ENCODE peak calls at places on chromosome 2, in six cellular contexts. L is hepatocyte, E is right lobe of liver, W is cardiac muscle cell, X is IMR-90, Z is heart left ventricle. N is an unnamed sample. For H3K36me3, the result is how much of the 10 kb centered on the place peaks cover.

GRCh38 chr2:12479042-12479601 is 237.6 kb upstream of the TRIB2 start:
- DNase-seq in L (no peak), E (no peak), W (no peak), X (peak), Z (no peak), N (no peak)

GRCh38 chr2:132782166-132782783 is 112.3 kb upstream of the LYPD1 start:
- DNase-seq in L (no peak), E (no peak), W (no peak), X (no peak), Z (no peak), N (no peak)

GRCh38 chr2:161766334-161766733 is 142.1 kb downstream of the SLC4A10 start:
- DNase-seq in L (peak), E (no peak), W (no peak), X (no peak), Z (no peak), N (no peak)

GRCh38 chr2:106886916-106887758 is 1.2 kb upstream of the ST6GAL2 start:
- DNase-seq in L (peak), E (peak), W (peak), X (no peak), Z (no peak), N (no peak)

GRCh38 chr2:219525533-219526232 is 11.4 kb downstream of the ASIC4 start:
- DNase-seq in L (peak), E (no peak), W (peak), X (no peak), Z (no peak), N (no peak)

GRCh38 chr2:159265171-159265576 is 21.3 kb downstream of the WDSUB1 start:
- DNase-seq in L (no peak), E (no peak), W (peak), X (peak), Z (no peak), N (no peak)

GRCh38 chr2:18830962-18831361 is 241.6 kb upstream of the NT5C1B start:
- DNase-seq in L (peak), E (peak), W (no peak), X (no peak), Z (no peak), N (no peak)

GRCh38 chr2:75481041-75481836 is 79.5 kb downstream of the EVA1A start:
- DNase-seq in L (peak), E (no peak), W (no peak), X (peak), Z (no peak), N (no peak)

GRCh38 chr2:140600116-140600515 is 1530.7 kb downstream of the LRP1B start:
- DNase-seq in L (no peak), E (no peak), W (no peak), X (peak), Z (no peak), N (no peak)

GRCh38 chr2:197170137-197170682 is 140.4 kb downstream of the ANKRD44 start:
- DNase-seq in L (no peak), E (no peak), W (no peak), X (peak), Z (no peak), N (no peak)

GRCh38 chr2:233542507-233542906 is 24.1 kb downstream of the USP40 start:
- DNase-seq in L (peak), E (peak), W (no peak), X (peak), Z (no peak), N (no peak)

GRCh38 chr2:132503621-132504200 is 87.1 kb downstream of the GPR39 start:
- DNase-seq in L (no peak), E (no peak), W (no peak), X (peak), Z (no peak), N (no peak)

GRCh38 chr2:218343591-218343990 is 13.1 kb upstream of the CATIP start:
- DNase-seq in L (no peak), E (no peak), W (no peak), X (peak), Z (no peak), N (no peak)

GRCh38 chr2:163187995-163188655 is 349.6 kb upstream of the KCNH7 start:
- DNase-seq in L (no peak), E (no peak), W (no peak), X (no peak), Z (no peak), N (no peak)

GRCh38 chr2:20483496-20483895 is 36.6 kb downstream of the RHOB start:
- DNase-seq in L (no peak), E (no peak), W (no peak), X (no peak), Z (no peak), N (no peak)

GRCh38 chr2:9318461-9319337 is 104.6 kb downstream of the ITGB1BP1 start:
- DNase-seq in L (no peak), E (peak), W (peak), X (no peak), Z (peak), N (no peak)

GRCh38 chr2:150165479-150165878 is 322.0 kb downstream of the RND3 start:
- DNase-seq in L (no peak), E (no peak), W (no peak), X (no peak), Z (no peak), N (no peak)

GRCh38 chr2:241019441-241020139 is 21.2 kb downstream of the SNED1 start:
- DNase-seq in L (no peak), E (no peak), W (no peak), X (no peak), Z (no peak), N (no peak)

GRCh38 chr2:179701524-179702110 is 159.8 kb downstream of the ZNF385B start:
- DNase-seq in L (peak), E (no peak), W (no peak), X (peak), Z (no peak), N (no peak)

GRCh38 chr2:56234241-56234640 is 50.5 kb downstream of the CCDC85A start:
- DNase-seq in L (no peak), E (no peak), W (no peak), X (no peak), Z (no peak), N (no peak)

GRCh38 chr2:96260404-96261260 is 5.2 kb downstream of the TMEM127 start:
- DNase-seq in L (peak), E (peak), W (peak), X (peak), Z (peak), N (no peak)

GRCh38 chr2:182615036-182615435 is 101.0 kb upstream of the DNAJC10 start:
- DNase-seq in L (no peak), E (no peak), W (no peak), X (no peak), Z (no peak), N (no peak)

GRCh38 chr2:235928751-235929370 is 239.3 kb downstream of the GBX2 start:
- DNase-seq in L (no peak), E (no peak), W (no peak), X (no peak), Z (no peak), N (no peak)

GRCh38 chr2:163471947-163472346 is 263.9 kb downstream of the FIGN start:
- DNase-seq in L (peak), E (no peak), W (peak), X (peak), Z (no peak), N (no peak)

GRCh38 chr2:147630585-147630984 is 214.2 kb upstream of the ACVR2A start:
- DNase-seq in L (no peak), E (no peak), W (no peak), X (no peak), Z (no peak), N (no peak)

GRCh38 chr2:26633993-26634392 is 7.2 kb downstream of the CIB4 start:
- DNase-seq in L (no peak), E (no peak), W (no peak), X (no peak), Z (no peak), N (no peak)

GRCh38 chr2:38580237-38580636 is 22.5 kb downstream of the HNRNPLL start:
- DNase-seq in L (no peak), E (no peak), W (no peak), X (no peak), Z (no peak), N (no peak)
- H3K36me3 ChIP-seq in L (under half), E (under half), W (under half), X (under half), Z (under half), N (under half)

GRCh38 chr2:186459009-186459408 is 27.1 kb upstream of the ZC3H15 start:
- DNase-seq in L (peak), E (no peak), W (no peak), X (peak), Z (no peak), N (no peak)
- TF ChIP-seq CTCF in L (peak), E (peak), W (peak), X (peak), Z (peak), N (no peak)

GRCh38 chr2:15622214-15622613 is 30.5 kb downstream of the DDX1 start:
- DNase-seq in L (no peak), E (no peak), W (no peak), X (no peak), Z (no peak), N (no peak)
- H3K36me3 ChIP-seq in L (under half), E (half or more), W (half or more), X (under half), Z (under half), N (half or more)

DNA sequence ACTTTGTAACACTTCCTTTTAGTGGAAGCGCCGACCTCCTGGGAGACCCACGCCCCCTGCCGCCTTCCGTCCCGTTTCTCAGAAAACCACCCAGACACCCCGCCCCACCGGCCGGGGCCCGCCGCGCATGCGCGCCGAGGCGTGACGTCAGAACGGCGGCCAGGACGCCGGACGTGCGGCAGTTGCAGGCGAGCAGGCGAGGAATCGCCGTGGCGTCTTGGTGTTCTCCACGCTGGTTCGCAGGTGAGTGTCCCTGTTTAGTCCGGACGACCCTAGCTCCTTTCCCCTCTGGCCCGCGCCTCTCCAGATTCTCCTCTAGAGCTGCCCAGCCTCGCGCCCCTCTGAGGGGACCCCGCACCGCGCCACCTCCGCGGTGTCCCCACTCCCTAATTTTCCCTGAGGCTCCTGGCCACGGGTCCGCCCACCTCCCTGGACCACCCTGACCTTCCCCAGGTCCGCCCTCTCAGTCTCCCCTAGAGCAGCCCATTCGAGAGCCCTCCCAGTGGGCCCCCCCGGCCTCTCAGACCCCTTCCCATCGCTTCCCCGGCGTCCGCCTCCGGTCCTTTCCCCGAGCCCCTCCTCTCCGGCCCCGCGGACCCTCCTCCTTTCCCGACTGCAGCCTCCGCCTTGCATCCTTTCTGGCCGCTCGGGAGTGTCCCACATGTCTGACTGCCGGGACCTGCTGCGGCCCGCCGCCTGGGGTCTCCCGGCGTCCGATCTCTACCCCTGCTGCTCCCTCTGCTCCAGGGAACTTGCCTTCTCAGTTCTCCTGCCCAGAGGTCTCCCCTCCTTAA is at the start of gene PLEKHB2:
- DNase-seq in L (peak), E (peak), W (peak), X (peak), Z (peak), N (peak)
- TF ChIP-seq CTCF in L (no peak), E (no peak), W (peak), X (peak), Z (peak), N (no peak)

DNA sequence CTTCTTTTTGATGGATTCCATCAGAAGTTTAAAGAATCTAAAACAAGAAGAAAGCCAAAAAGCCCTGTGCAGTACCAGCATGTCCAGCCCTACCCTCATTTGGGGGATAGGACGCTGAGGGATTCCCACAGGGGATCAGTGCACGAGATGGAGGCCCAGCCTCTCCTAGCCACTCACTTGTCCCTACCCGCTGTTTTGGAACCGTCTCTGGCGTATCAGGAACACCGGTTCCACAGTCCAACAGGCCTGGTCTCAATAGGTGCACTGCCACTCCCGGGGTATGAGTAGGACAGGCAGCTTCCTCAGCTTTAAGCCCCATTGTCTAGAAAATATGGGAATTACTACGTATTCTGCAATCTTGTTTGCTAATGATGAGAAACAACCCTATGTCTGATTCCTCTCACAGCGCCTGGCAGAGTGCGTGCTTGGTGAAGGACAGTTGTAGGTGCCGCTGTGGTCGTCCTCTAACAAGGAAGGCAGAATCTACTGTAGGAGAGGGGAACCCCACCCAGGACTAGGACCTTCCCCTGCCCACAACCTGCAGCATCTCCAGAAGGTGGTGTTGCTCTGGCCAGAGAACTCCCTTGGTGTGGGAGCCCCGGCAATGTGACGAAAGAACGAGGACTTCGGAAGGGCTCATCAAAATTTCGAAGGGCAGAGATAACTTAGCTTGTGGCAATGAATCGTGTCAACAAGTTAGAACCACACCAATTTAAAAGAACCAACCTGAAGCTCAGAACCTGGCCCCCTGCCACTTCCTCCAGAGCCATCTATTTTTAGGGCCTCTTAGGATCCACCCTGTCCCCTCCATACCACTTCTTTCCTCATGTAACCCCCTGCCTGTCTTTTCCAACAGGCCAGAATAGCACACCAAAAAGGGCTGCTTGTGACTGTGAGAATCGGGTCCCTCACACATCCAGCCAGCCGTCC is 71.7 kb downstream of the POLR1A start:
- DNase-seq in L (no peak), E (no peak), W (peak), X (no peak), Z (no peak), N (no peak)
- H3K36me3 ChIP-seq in L (under half), E (under half), W (half or more), X (under half), Z (under half), N (under half)

GRCh38 chr2:29222381-29223179 is 107.4 kb downstream of the CLIP4 start:
- DNase-seq in L (no peak), E (no peak), W (no peak), X (no peak), Z (no peak), N (no peak)
- TF ChIP-seq CTCF in L (no peak), E (no peak), W (no peak), X (no peak), Z (no peak), N (no peak)

DNA sequence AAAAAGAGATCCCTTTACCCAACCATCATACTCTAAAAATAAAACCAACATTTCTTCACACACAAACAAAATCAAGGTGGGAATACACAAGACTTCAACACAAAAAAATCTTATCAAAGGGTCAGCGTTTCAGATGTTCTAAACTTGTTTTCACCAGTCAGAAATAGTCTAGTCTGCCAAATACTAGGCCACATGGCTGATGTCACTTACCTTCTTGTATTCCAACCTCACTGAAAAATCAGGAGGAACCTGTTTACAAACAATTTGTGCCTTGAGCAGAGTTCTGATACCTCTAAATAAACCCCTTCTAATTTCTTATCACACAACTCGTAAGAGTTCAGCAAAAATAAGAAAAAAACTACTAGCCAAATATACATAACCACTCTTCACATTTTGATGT is 20.1 kb downstream of the FEZ2 start:
- DNase-seq in L (no peak), E (no peak), W (no peak), X (no peak), Z (no peak), N (no peak)
- H3K36me3 ChIP-seq in L (under half), E (under half), W (under half), X (under half), Z (under half), N (under half)

GRCh38 chr2:164655750-164656149 is 34.5 kb upstream of the GRB14 start:
- DNase-seq in L (no peak), E (no peak), W (no peak), X (no peak), Z (no peak), N (no peak)
- TF ChIP-seq CTCF in L (no peak), E (no peak), W (no peak), X (no peak), Z (no peak), N (no peak)

GRCh38 chr2:173952267-173953046 is 12.7 kb downstream of the SP3 start:
- DNase-seq in L (no peak), E (no peak), W (no peak), X (no peak), Z (no peak), N (no peak)
- H3K36me3 ChIP-seq in L (under half), E (under half), W (under half), X (under half), Z (under half), N (under half)

N was measured in CD8-positive, alpha-beta T cell.